ENCODE peak calls at places on chromosomes 12 and 14, in five cellular contexts. C, H, N, U and R are unnamed samples.
A peak's percentile ranks its signal among the peaks of the same experiment; 100 is the strongest.

GRCh38 chr14:86072134-86072894 is 542.4 kb downstream of the FLRT2 start:
- DNase-seq in N (no peak), H (no peak), U (no peak), C (no peak), R (no peak)

GRCh38 chr14:90900712-90901111 is 84.5 kb upstream of the TTC7B start:
- DNase-seq in C (no peak), N (no peak), U (no peak), H (no peak), R (no peak)

GRCh38 chr14:90518941-90519256 is 122.1 kb downstream of the CALM1 start:
- DNase-seq in H (no peak), U (peak; percentile 53), N (peak; percentile 51), C (no peak), R (peak; percentile 77)

GRCh38 chr14:100067481-100067880 is 2.3 kb downstream of the EVL start:
- DNase-seq in N (no peak), U (no peak), C (no peak), H (no peak), R (no peak)

GRCh38 chr14:89720076-89720687 is 234.3 kb downstream of the EFCAB11 start:
- DNase-seq in N (no peak), U (no peak), C (no peak), H (no peak), R (no peak)

GRCh38 chr12:56931474-56931978 is 2.7 kb downstream of the SDR9C7 start:
- DNase-seq in U (peak; percentile 38), N (no peak), C (peak; percentile 8), H (no peak), R (no peak)

GRCh38 chr12:75844985-75845384 is 186.6 kb downstream of the PHLDA1 start:
- DNase-seq in U (no peak), N (no peak), H (no peak), C (no peak), R (no peak)

GRCh38 chr12:68733661-68734071 is 12.3 kb upstream of the SLC35E3 start:
- DNase-seq in U (no peak), C (no peak), N (no peak), H (no peak), R (peak; percentile 85)

GRCh38 chr14:33796356-33796755 is 154.5 kb downstream of the EGLN3 start:
- DNase-seq in U (no peak), C (peak; percentile 82), H (no peak), N (no peak), R (no peak)

GRCh38 chr14:92421756-92422155 is 91.8 kb upstream of the RIN3 start:
- DNase-seq in C (no peak), U (no peak), H (no peak), N (no peak), R (no peak)

GRCh38 chr12:111692575-111693210 is 6.8 kb downstream of the ACAD10 start:
- DNase-seq in U (no peak), C (no peak), H (no peak), N (no peak), R (peak; percentile 86)

GRCh38 chr14:64434528-64434927 is 30.8 kb upstream of the AKAP5 start:
- DNase-seq in H (no peak), N (no peak), C (no peak), U (no peak), R (no peak)

GRCh38 chr14:47009615-47010014 is 358.0 kb upstream of the RPL10L start:
- DNase-seq in H (no peak), C (no peak), U (no peak), N (no peak), R (no peak)

GRCh38 chr12:55659486-55660385 is 23.0 kb downstream of the OR10P1 start:
- DNase-seq in H (peak; percentile 48), C (no peak), N (no peak), U (no peak), R (no peak)

GRCh38 chr14:76490735-76491134 is 114.8 kb downstream of the ESRRB start:
- DNase-seq in C (no peak), H (no peak), N (no peak), U (no peak), R (no peak)

GRCh38 chr12:70659077-70659606 is 21.9 kb upstream of the PTPRB start:
- DNase-seq in N (no peak), H (no peak), C (no peak), U (no peak), R (no peak)

GRCh38 chr12:130026608-130027176 is 122.9 kb upstream of the TMEM132D start:
- DNase-seq in N (peak; percentile 35), H (no peak), U (peak; percentile 70), C (no peak), R (no peak)

GRCh38 chr12:124704619-124705018 is 137.2 kb upstream of the NCOR2 start:
- DNase-seq in U (no peak), C (no peak), N (no peak), H (no peak), R (no peak)

GRCh38 chr14:99515301-99516155 is 34.3 kb downstream of the CCNK start:
- DNase-seq in U (no peak), H (peak; percentile 13), N (no peak), C (no peak), R (peak; percentile 39)

GRCh38 chr12:120247183-120247582 is 18.3 kb downstream of the PXN start:
- DNase-seq in U (no peak), N (peak; percentile 51), C (no peak), H (no peak), R (no peak)
- H3K4me3 ChIP-seq in U (no peak overlapping the region), N (no peak overlapping the region), C (no peak overlapping the region), H (peak overlapping the region; percentile 61), R (no peak overlapping the region)

GRCh38 chr12:65747338-65747737 is 76.9 kb upstream of the HMGA2 start:
- DNase-seq in H (no peak), C (no peak), N (no peak), U (no peak), R (no peak)

GRCh38 chr12:65742481-65742971 is 81.8 kb upstream of the HMGA2 start:
- DNase-seq in N (no peak), U (no peak), H (no peak), C (no peak), R (peak; percentile 97)

GRCh38 chr12:65748332-65748731 is 76.0 kb upstream of the HMGA2 start:
- DNase-seq in U (no peak), N (no peak), H (no peak), C (no peak), R (no peak)
- H3K4me3 ChIP-seq in U (no peak overlapping the region), N (no peak overlapping the region), H (no peak overlapping the region), C (no peak overlapping the region), R (no peak overlapping the region)

GRCh38 chr14:104659764-104660523 is 29.5 kb upstream of the INF2 start:
- DNase-seq in U (peak; percentile 27), N (no peak), H (no peak), C (no peak), R (peak; percentile 83)
- H3K4me3 ChIP-seq in U (no peak overlapping the region), N (no peak overlapping the region), H (no peak overlapping the region), C (no peak overlapping the region), R (no peak overlapping the region)

GRCh38 chr12:51855586-51856428 is 7.3 kb upstream of the FIGNL2 start:
- DNase-seq in C (peak; percentile 36), U (no peak), N (no peak), H (peak; percentile 54), R (peak; percentile 97)
- H3K4me3 ChIP-seq in C (peak overlapping the region; percentile 53), U (no peak overlapping the region), N (peak overlapping the region; percentile 20), H (peak overlapping the region; percentile 54), R (peak overlapping the region; percentile 72)

DNA sequence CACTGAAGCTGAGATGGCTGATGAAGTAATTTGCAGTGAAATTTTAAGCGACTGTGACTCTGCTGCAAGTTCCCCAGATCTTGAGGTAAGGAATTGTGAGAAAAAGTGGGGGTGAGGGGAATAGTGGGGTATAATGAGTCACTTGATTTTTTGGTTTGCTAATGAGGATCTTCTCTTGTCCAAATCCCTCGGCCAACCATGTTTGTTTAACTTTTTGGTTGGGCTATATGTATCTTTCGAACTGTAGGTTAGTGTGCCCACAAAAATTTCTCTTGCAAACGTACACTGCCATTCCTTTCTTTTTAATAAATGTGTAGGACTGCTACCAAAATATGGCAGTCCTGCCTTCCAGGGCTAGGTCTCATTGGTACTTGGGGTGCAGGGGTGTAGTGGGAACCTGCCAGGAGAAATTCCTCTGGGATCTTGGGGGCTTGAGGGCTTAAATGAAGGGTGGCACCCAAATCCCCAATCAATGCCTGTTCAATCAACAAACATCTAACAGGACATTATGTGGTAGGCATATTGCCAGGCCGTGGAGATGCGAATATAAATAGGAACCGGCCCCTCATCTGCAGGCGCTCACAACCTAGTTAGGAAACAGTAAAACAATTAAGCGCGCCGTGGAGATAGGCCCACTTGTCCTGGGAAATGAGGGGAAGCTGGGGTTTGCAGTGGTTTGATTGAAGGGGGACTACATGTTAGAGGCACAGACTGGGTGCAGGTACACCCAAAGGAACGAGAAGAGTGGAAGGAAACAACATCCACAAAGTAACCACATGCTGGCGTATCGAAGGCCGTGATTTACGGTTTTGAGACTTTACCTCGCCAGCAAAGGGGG is 1.3 kb upstream of the PABPN1 start:
- DNase-seq in N (no peak), U (no peak), C (no peak), H (no peak), R (no peak)
- H3K4me3 ChIP-seq in N (peak overlapping the region; percentile 39), U (no peak overlapping the region), C (peak overlapping the region; percentile 42), H (peak overlapping the region; percentile 97), R (peak overlapping the region; percentile 39)